ENCODE peak calls at places on chromosomes 2 and 18, in five cellular contexts. N, G, R, F and W are unnamed samples.

GRCh38 chr2:9235388-9236344 is 29.1 kb downstream of the ASAP2 start:
- DNase-seq in R (no peak), G (no peak), F (no peak), N (peak; percentile 57), W (no peak)

GRCh38 chr2:65331361-65331760 is 101.0 kb downstream of the SPRED2 start:
- DNase-seq in N (no peak), R (no peak), F (peak; percentile 26), G (no peak), W (no peak)

GRCh38 chr18:8771930-8772329 is 66.6 kb downstream of the MTCL1 start:
- DNase-seq in R (peak; percentile 61), F (no peak), G (no peak), N (peak; percentile 32), W (no peak)

GRCh38 chr2:96437512-96437911 is 67.6 kb downstream of the NEURL3 start:
- DNase-seq in R (no peak), F (no peak), N (no peak), G (no peak), W (no peak)

GRCh38 chr2:69221960-69222751 is 164.9 kb downstream of the GFPT1 start:
- DNase-seq in N (no peak), F (no peak), R (no peak), G (no peak), W (no peak)

GRCh38 chr2:234797566-234798250 is 154.1 kb upstream of the SH3BP4 start:
- DNase-seq in G (no peak), R (no peak), N (no peak), F (no peak), W (no peak)

GRCh38 chr2:96832751-96833507 is 10.9 kb downstream of the ANKRD23 start:
- DNase-seq in G (peak; percentile 79), N (peak; percentile 87), F (peak; percentile 93), R (peak; percentile 67), W (peak; percentile 95)

GRCh38 chr2:136086253-136087016 is 31.5 kb downstream of the CXCR4 start:
- DNase-seq in G (no peak), F (no peak), N (no peak), R (no peak), W (no peak)

GRCh38 chr2:191566347-191566746 is 111.6 kb upstream of the NABP1 start:
- DNase-seq in G (peak; percentile 59), F (peak; percentile 82), N (no peak), R (peak; percentile 23), W (peak; percentile 57)

GRCh38 chr18:9091066-9091476 is 11.4 kb upstream of the NDUFV2 start:
- DNase-seq in N (no peak), F (no peak), R (no peak), G (no peak), W (no peak)

GRCh38 chr2:112048887-112049286 is 6.2 kb upstream of the TMEM87B start:
- DNase-seq in R (no peak), N (no peak), F (peak; percentile 37), G (no peak), W (no peak)

GRCh38 chr2:194383404-194383803 is 1273.6 kb upstream of the SLC39A10 start:
- DNase-seq in F (peak; percentile 15), G (no peak), N (no peak), R (no peak), W (no peak)

GRCh38 chr18:30545393-30545792 is 497.1 kb downstream of the DSC3 start:
- DNase-seq in G (no peak), R (no peak), F (no peak), N (no peak), W (no peak)

GRCh38 chr2:242053921-242054320 is 184.4 kb downstream of the RTP5 start:
- DNase-seq in G (no peak), N (no peak), R (no peak), F (no peak), W (no peak)

GRCh38 chr2:85761512-85761944 is 7.7 kb downstream of the ATOH8 start:
- DNase-seq in R (no peak), N (no peak), F (no peak), G (no peak), W (no peak)

GRCh38 chr2:4091013-4091412 is 387.6 kb downstream of the DCDC2C start:
- DNase-seq in G (no peak), R (no peak), N (no peak), F (peak; percentile 19), W (no peak)

GRCh38 chr18:45656194-45656593 is 40.9 kb downstream of the SLC14A2 start:
- DNase-seq in N (no peak), G (no peak), R (no peak), F (no peak), W (no peak)

GRCh38 chr2:55618649-55619055 is 1.2 kb upstream of the PPP4R3B start:
- DNase-seq in G (peak; percentile 54), F (peak; percentile 67), N (peak; percentile 77), R (peak; percentile 45), W (peak; percentile 68)

DNA sequence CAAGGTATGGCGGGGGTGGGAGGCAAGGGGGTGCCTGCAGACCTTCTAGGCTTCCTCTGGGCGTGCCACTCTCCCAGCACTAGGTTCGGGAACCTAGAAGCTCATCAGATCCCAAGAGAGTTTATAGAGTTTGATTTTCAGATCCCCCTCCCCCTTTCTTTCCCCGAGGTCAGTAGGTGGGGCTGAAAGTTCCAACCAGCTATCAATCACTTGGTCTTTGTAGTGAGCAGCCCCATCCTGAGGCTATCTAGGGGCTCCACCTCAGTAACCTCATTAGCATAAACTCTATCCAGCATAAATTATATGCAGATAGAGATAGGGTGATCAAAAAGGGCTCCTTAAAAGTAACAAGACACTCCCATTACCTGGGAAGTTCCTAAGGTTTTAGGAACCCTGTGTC is 32.8 kb downstream of the ERLEC1 start:
- DNase-seq in N (no peak), F (no peak), G (no peak), R (no peak), W (no peak)
- H3K36me3 ChIP-seq in N (no peaks in the 10 kb centered on the region), F (peaks cover 4% of the 10 kb centered on the region), G (peaks cover 54% of the 10 kb centered on the region), R (peaks cover 51% of the 10 kb centered on the region), W (peaks cover 5% of the 10 kb centered on the region)

DNA sequence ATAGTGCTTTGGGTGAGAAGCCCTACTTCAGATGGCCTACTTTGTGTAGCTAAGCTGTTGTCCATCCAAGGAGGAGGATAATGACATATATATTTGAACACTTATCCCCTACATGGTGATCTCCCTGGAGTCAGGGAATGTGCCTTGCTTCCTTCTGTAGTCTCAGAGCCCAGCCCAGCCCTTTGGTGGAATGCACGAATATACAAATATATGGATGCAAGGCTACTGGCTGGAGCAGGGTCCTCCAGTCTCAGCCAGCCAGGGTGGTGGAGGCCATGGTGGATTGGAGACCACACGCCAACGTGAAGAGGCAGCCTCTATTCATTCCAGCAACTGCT is 150.6 kb upstream of the RIOK3 start:
- DNase-seq in N (no peak), G (no peak), F (no peak), R (no peak), W (no peak)
- H3K27ac ChIP-seq in N (no peak overlapping the region), G (peak overlapping the region; percentile 36), F (no peak overlapping the region), R (no peak overlapping the region), W (no peak overlapping the region)

DNA sequence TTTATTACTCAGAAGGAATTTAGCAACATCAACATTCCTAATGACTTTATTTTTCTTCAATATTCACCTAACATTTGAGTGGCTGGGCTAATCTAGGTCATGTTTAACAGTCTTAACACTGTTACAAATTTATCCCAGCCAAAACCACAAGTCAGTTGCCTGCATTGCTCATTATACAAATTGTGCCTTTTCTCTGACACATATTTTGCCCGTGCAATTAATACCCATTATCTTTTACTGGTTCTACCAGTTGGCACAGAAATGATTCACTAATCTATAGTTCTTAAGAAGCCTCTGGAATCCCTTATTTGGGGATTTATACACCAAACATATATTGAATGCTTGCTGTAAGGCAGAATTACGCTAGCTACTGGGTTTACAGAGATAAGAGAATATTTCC is 46.3 kb downstream of the ZCCHC2 start:
- DNase-seq in N (no peak), R (no peak), F (no peak), G (no peak), W (no peak)
- H3K36me3 ChIP-seq in N (no peaks in the 10 kb centered on the region), R (peaks cover 97% of the 10 kb centered on the region), F (peaks cover 10% of the 10 kb centered on the region), G (peaks cover 97% of the 10 kb centered on the region), W (peaks cover 5% of the 10 kb centered on the region)

GRCh38 chr18:7754725-7755181 is 187.6 kb downstream of the PTPRM start:
- DNase-seq in G (no peak), N (no peak), R (peak; percentile 31), F (peak; percentile 50), W (peak; percentile 69)
- H3K27ac ChIP-seq in G (no peak overlapping the region), N (peak overlapping the region; percentile 24), R (peak overlapping the region; percentile 74), F (no peak overlapping the region), W (no peak overlapping the region)